ENCODE peak calls at places on chromosomes 7 and 10, in ten cellular contexts. Y is pancreas, U is D721Med, N is spleen, X is B cell, B is tibial artery, T is WTC11, S is astrocyte, H is lower lobe of right lung, M is prostate gland. L is an unnamed sample.
A peak's percentile ranks its signal among the peaks of the same experiment; 100 is the strongest.

GRCh38 chr7:97117035-97117371 is 495 bp upstream of the SDHAF3 start:
- DNase-seq in Y (no peak), U (no peak), N (peak; percentile 76), X (no peak), B (no peak), T (no peak), S (no peak), H (no peak), M (no peak), L (no peak)

GRCh38 chr7:29523728-29524127 is 39.9 kb upstream of the PRR15 start:
- DNase-seq in Y (no peak), U (no peak), N (no peak), X (no peak), B (no peak), T (no peak), S (no peak), H (no peak), M (no peak), L (no peak)

GRCh38 chr7:152956006-152956405 is 196.5 kb downstream of the ACTR3B start:
- DNase-seq in Y (no peak), U (no peak), N (no peak), X (no peak), B (no peak), T (peak; percentile 34), S (no peak), H (no peak), M (no peak), L (no peak)

GRCh38 chr10:20879136-20879535 is 18.0 kb downstream of the NEBL start:
- DNase-seq in Y (no peak), U (no peak), N (no peak), X (no peak), B (no peak), T (no peak), S (no peak), H (no peak), M (no peak), L (no peak)

GRCh38 chr10:115875172-115875571 is 397.8 kb downstream of the GFRA1 start:
- DNase-seq in Y (no peak), U (no peak), N (no peak), X (no peak), B (no peak), T (no peak), S (no peak), H (no peak), M (no peak), L (no peak)

GRCh38 chr7:24701232-24701898 is 55.9 kb downstream of the GSDME start:
- DNase-seq in Y (no peak), U (no peak), N (peak; percentile 15), X (no peak), B (no peak), T (no peak), S (peak; percentile 94), H (no peak), M (peak; percentile 55), L (no peak)

GRCh38 chr10:129963831-129964501 is at the start of gene EBF3:
- DNase-seq in Y (peak; percentile 18), U (peak; percentile 54), N (peak; percentile 74), X (peak; percentile 81), B (peak; percentile 86), T (peak; percentile 85), S (no peak), H (peak; percentile 54), M (peak; percentile 44), L (peak; percentile 85)

GRCh38 chr7:47988496-47989386 is 9.3 kb upstream of the HUS1 start:
- DNase-seq in Y (no peak), U (no peak), N (no peak), X (no peak), B (no peak), T (no peak), S (no peak), H (no peak), M (no peak), L (peak; percentile 20)

GRCh38 chr7:34080513-34080912 is 175.2 kb downstream of the BMPER start:
- DNase-seq in Y (no peak), U (no peak), N (no peak), X (no peak), B (no peak), T (no peak), S (peak; percentile 75), H (no peak), M (no peak), L (no peak)

GRCh38 chr10:79019961-79020491 is 48.7 kb upstream of the ZMIZ1 start:
- DNase-seq in Y (no peak), U (no peak), N (peak; percentile 30), X (no peak), B (peak; percentile 80), T (no peak), S (no peak), H (peak; percentile 32), M (no peak), L (no peak)

GRCh38 chr10:102452672-102453340 is 1.5 kb upstream of the C10orf95 start:
- DNase-seq in Y (no peak), U (no peak), N (no peak), X (no peak), B (peak; percentile 55), T (no peak), S (peak; percentile 67), H (peak; percentile 71), M (no peak), L (no peak)

GRCh38 chr10:68221196-68221595 is 10.7 kb downstream of the ATOH7 start:
- DNase-seq in Y (no peak), U (no peak), N (no peak), X (no peak), B (no peak), T (no peak), S (no peak), H (no peak), M (no peak), L (no peak)

GRCh38 chr10:68224810-68225209 is 7.1 kb downstream of the ATOH7 start:
- DNase-seq in Y (no peak), U (no peak), N (no peak), X (no peak), B (no peak), T (no peak), S (no peak), H (no peak), M (no peak), L (no peak)

GRCh38 chr10:68218786-68219185 is 13.1 kb downstream of the ATOH7 start:
- DNase-seq in Y (no peak), U (no peak), N (no peak), X (no peak), B (no peak), T (no peak), S (no peak), H (no peak), M (no peak), L (no peak)

DNA sequence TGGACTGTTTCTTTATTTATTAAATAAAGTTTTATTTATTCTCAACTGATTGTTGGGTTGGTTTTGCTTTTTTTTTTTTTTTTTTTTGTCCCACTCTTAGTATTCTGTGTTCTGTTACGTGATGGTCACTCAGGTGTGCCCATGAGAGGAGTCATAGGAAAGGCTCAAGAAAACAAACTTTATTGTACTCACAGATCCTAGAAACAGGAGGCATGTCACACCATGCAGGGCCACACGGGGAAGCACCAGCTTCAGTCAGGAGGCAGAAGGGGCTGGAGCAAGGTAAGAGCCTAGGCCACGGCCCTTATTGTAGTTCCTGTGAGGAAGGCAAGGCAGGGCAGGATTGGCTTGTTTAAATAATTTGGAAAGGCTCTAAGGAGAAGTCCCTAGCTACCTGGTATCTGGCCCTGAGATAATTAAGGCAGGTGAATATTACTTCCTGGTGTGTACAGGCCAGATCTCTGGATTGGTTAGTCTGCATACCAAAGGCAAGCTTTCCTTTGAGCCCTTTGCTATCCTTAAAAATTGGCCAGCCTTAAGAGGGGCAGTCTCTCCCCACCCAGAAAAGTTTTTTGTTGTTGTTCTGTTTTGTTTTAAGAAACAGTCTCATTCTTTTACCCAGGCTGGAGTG is 8.3 kb downstream of the ATOH7 start:
- DNase-seq in Y (no peak), U (no peak), N (no peak), X (no peak), B (no peak), T (peak; percentile 58), S (no peak), H (no peak), M (no peak), L (no peak)
- TF ChIP-seq CTCF in Y (no peak), U (no peak), N (no peak), X (no peak), B (no peak), T (no peak), S (no peak), H (no peak), M (no peak), L (no peak)

DNA sequence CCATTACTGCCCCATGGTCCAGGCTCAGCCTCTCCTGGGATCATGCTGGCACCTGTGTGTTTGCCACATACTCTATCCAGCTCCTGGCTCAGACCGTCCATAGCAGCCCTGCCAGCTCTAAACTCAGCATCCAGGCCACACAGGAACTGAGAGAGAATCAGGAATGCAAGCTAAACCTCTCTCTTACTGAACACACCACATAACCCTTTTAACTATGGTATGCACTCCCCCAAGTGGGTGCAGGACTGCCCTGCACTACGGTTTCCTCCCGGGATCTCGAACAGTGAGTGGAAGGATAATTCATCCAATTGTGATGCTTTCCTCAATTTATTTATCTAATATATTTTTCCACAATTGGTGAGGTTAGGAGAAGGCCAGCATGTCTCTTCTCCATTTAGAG is 17.1 kb upstream of the ZNF800 start:
- DNase-seq in Y (no peak), U (no peak), N (no peak), X (no peak), B (no peak), T (no peak), S (peak; percentile 6), H (no peak), M (no peak), L (no peak)
- TF ChIP-seq CTCF in Y (no peak), U (peak; percentile 9), N (no peak), X (no peak), B (no peak), T (no peak), S (no peak), H (no peak), M (no peak), L (no peak)

GRCh38 chr10:24430591-24430990 is 221.7 kb downstream of the KIAA1217 start:
- DNase-seq in Y (no peak), U (no peak), N (no peak), X (no peak), B (no peak), T (no peak), S (no peak), H (no peak), M (no peak), L (no peak)
- TF ChIP-seq CTCF in Y (no peak), U (no peak), N (no peak), X (no peak), B (no peak), T (no peak), S (no peak), H (no peak), M (no peak), L (no peak)

DNA sequence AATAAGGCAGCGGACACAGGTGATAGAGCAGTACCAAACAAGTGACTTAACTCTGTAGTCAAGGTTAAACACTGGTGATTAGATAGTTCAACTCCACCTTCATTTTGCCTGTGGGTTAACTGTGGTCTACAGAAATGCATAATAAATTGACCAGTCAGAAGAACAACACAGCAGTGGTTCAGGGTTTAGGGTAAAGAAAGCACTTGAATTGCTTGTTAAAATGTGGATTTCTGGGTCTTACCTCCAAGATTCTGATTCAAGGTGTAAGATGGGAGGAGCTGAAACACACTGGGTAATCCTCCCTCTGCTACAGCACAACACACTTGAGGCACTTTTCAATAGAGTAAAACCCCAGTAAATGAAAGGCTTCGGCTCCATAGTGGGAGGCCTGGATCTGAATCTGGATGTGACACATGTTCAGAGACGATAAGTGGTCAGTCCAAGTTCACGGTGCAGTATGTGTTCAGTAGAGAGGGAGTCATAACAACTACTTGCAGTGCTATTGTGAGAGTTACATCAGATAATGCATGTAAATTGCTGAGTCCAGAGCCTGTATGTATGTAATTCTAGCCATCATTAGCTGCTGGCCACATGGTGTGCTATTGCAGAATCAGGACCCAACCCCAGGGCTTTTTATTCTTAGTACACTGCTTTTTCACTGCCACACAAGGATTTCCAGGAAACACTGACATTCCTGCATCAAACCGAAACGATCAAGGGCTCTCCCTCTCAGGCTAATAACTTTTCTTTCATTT is 141.7 kb downstream of the SORCS1 start:
- DNase-seq in Y (no peak), U (no peak), N (no peak), X (no peak), B (no peak), T (no peak), S (no peak), H (no peak), M (no peak), L (no peak)
- TF ChIP-seq CTCF in Y (no peak), U (no peak), N (no peak), X (no peak), B (no peak), T (no peak), S (no peak), H (no peak), M (no peak), L (no peak)